ENCODE peak calls at places on chromosomes 1 and 21, in four cellular contexts. One of them, this sample, is unnamed. For H3K27me3, the result is how much of the 10 kb centered on the place peaks cover.

GRCh38 chr1:175137369-175137768 is 55.2 kb downstream of the KIAA0040 start:
- DNase-seq in CD8-positive, alpha-beta T cell: no peak
- DNase-seq in PC-9: no peak
- DNase-seq in left lung: no peak
- DNase-seq in this sample: no peak

GRCh38 chr21:27339902-27340301 is 373.0 kb upstream of the ADAMTS5 start:
- DNase-seq in CD8-positive, alpha-beta T cell: no peak
- DNase-seq in PC-9: no peak
- DNase-seq in left lung: no peak
- DNase-seq in this sample: no peak

GRCh38 chr1:227416156-227416865 is 98.0 kb upstream of the CDC42BPA start:
- DNase-seq in CD8-positive, alpha-beta T cell: no peak
- DNase-seq in PC-9: no peak
- DNase-seq in left lung: no peak
- DNase-seq in this sample: no peak

GRCh38 chr1:245444181-245444580 is 289.4 kb downstream of the KIF26B start:
- DNase-seq in left lung: no peak
- DNase-seq in PC-9: no peak
- DNase-seq in CD8-positive, alpha-beta T cell: no peak
- DNase-seq in this sample: no peak

GRCh38 chr21:32817206-32817605 is 45.7 kb upstream of the PAXBP1 start:
- DNase-seq in left lung: no peak
- DNase-seq in CD8-positive, alpha-beta T cell: no peak
- DNase-seq in PC-9: no peak
- DNase-seq in this sample: no peak

GRCh38 chr21:39208624-39209333 is 25.5 kb upstream of the PSMG1 start:
- DNase-seq in CD8-positive, alpha-beta T cell: no peak
- DNase-seq in PC-9: no peak
- DNase-seq in left lung: no peak
- DNase-seq in this sample: no peak

GRCh38 chr21:28447453-28447852 is 545.2 kb downstream of the LTN1 start:
- DNase-seq in CD8-positive, alpha-beta T cell: no peak
- DNase-seq in PC-9: no peak
- DNase-seq in left lung: no peak
- DNase-seq in this sample: no peak

GRCh38 chr21:36803801-36804452 is 105.0 kb downstream of the SIM2 start:
- DNase-seq in PC-9: no peak
- DNase-seq in left lung: no peak
- DNase-seq in CD8-positive, alpha-beta T cell: no peak
- DNase-seq in this sample: no peak

GRCh38 chr21:33844104-33844889 is 71.3 kb downstream of the ATP5PO start:
- DNase-seq in PC-9: no peak
- DNase-seq in left lung: no peak
- DNase-seq in CD8-positive, alpha-beta T cell: no peak
- DNase-seq in this sample: no peak

GRCh38 chr1:3141836-3142235 is 72.8 kb downstream of the PRDM16 start:
- DNase-seq in left lung: no peak
- DNase-seq in PC-9: no peak
- DNase-seq in CD8-positive, alpha-beta T cell: no peak
- DNase-seq in this sample: no peak
- H3K27me3 ChIP-seq in left lung: half or more
- H3K27me3 ChIP-seq in PC-9: half or more
- H3K27me3 ChIP-seq in CD8-positive, alpha-beta T cell: under half
- H3K27me3 ChIP-seq in this sample: under half

DNA sequence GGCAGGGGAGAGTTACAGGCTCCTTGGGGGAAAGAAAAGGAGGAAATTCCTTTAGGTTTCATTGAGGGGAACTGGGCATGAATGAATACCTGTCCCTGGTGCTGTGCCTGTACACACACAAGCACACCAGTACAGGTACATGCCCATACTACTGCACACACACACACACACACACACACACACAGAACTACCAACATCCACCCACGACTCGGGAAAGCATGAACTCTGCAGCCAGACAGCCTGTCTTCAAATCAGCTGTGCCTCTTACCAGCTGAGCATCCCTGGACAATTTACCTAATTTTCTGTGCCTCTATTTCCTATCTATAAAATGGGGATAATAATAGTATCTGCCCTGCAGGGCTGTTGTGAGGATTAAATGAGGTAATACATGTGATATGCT is 7.2 kb upstream of the GRIK3 start:
- DNase-seq in CD8-positive, alpha-beta T cell: no peak
- DNase-seq in PC-9: no peak
- DNase-seq in left lung: no peak
- DNase-seq in this sample: no peak
- H3K27me3 ChIP-seq in CD8-positive, alpha-beta T cell: under half
- H3K27me3 ChIP-seq in PC-9: under half
- H3K27me3 ChIP-seq in left lung: half or more
- H3K27me3 ChIP-seq in this sample: under half

GRCh38 chr1:2950926-2951305 is 70.4 kb upstream of the ACTRT2 start:
- DNase-seq in PC-9: no peak
- DNase-seq in left lung: no peak
- DNase-seq in CD8-positive, alpha-beta T cell: no peak
- DNase-seq in this sample: no peak

GRCh38 chr1:2948001-2948750 is 73.1 kb upstream of the ACTRT2 start:
- DNase-seq in PC-9: no peak
- DNase-seq in left lung: no peak
- DNase-seq in CD8-positive, alpha-beta T cell: no peak
- DNase-seq in this sample: no peak

GRCh38 chr1:2951856-2952255 is 69.4 kb upstream of the ACTRT2 start:
- DNase-seq in PC-9: no peak
- DNase-seq in CD8-positive, alpha-beta T cell: no peak
- DNase-seq in left lung: no peak
- DNase-seq in this sample: no peak

GRCh38 chr1:2948751-2949680 is 72.3 kb upstream of the ACTRT2 start:
- DNase-seq in PC-9: no peak
- DNase-seq in left lung: no peak
- DNase-seq in CD8-positive, alpha-beta T cell: no peak
- DNase-seq in this sample: no peak

GRCh38 chr1:2949966-2950925 is 71.0 kb upstream of the ACTRT2 start:
- DNase-seq in PC-9: no peak
- DNase-seq in left lung: no peak
- DNase-seq in CD8-positive, alpha-beta T cell: no peak
- DNase-seq in this sample: no peak
- H3K27me3 ChIP-seq in PC-9: half or more
- H3K27me3 ChIP-seq in left lung: half or more
- H3K27me3 ChIP-seq in CD8-positive, alpha-beta T cell: under half
- H3K27me3 ChIP-seq in this sample: under half

DNA sequence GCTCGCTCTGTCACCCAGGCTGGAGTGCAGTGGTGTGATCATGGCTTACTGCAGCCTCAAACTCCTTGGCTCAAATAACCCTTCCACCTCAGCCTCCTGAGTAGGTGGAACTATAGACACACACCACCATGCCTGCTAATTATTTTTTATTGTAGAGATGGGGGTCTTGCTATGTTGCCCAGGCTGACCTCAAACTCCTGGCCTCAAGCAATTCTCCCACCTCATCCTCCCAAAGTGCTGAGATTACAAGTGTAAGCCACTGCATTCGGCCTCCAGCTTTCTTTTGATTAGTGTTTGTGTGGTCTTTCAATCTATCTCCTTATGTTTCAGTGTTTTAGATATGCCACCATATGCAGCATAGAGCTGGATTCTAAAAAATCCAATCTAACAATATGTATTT is 19.9 kb upstream of the CSF3R start:
- DNase-seq in CD8-positive, alpha-beta T cell: no peak
- DNase-seq in left lung: no peak
- DNase-seq in PC-9: no peak
- DNase-seq in this sample: no peak
- H3K27me3 ChIP-seq in CD8-positive, alpha-beta T cell: under half
- H3K27me3 ChIP-seq in left lung: under half
- H3K27me3 ChIP-seq in PC-9: under half
- H3K27me3 ChIP-seq in this sample: under half

DNA sequence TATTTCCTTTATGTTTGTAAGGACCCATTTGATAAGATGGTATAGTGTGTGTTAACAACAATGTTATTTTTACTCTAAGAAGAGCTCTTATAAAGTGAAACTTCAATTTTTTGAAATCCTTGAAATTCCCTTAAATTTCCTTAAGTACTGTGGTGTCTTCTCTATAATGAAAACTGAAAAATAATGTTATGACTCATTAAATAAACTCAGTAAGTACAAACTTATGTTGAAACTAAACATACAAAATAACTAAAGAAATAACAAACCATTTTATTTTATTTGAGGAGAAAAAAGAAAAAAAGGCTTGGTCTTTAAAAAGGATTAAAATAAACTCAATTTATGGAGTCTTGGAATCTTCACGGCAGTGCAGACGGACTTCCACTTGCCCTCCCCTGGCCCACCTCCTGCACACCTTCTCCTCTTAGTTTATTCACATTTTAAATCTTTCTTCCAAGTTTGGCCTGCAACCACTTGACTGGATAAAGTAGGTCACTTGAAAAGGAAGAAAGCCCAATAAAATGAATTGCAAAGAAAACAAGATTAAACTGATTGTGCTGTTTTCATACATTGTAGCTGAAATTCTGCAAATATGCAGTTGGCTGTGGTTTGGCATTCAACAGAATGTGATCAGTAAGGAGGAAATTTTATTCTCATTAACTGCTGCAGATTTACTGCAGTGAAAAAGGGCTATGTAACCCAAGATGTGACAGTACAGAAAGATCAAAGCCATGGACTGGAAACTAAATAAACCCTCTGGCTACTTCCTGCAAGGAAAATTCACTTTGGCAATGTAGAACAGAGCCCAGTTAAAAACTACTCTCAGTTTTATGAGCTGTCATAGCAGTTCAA is 48.5 kb upstream of the SCYL3 start:
- DNase-seq in left lung: no peak
- DNase-seq in CD8-positive, alpha-beta T cell: no peak
- DNase-seq in PC-9: peak
- DNase-seq in this sample: no peak
- H3K27me3 ChIP-seq in left lung: under half
- H3K27me3 ChIP-seq in CD8-positive, alpha-beta T cell: under half
- H3K27me3 ChIP-seq in PC-9: under half
- H3K27me3 ChIP-seq in this sample: under half

DNA sequence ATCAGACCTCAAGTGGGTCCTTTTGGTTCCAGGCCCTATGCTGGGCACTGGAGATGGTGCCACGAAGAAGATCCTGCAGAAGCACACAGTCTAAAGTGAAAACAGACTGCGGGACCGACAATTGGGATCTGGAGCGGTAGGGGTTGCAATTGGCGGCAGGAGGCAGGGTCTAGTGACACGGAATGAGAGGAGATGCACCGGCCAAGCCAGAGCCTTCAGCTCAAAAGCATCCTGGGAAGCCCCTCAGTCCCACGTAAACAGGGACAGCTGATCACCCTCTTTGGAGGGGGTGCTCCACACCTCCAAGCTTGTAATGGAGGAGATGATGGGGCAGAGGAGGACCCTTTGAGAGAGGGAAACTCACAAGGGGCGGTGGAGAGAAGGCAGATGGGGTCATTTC is 56.2 kb downstream of the KLHDC7A start:
- DNase-seq in CD8-positive, alpha-beta T cell: no peak
- DNase-seq in left lung: no peak
- DNase-seq in PC-9: no peak
- DNase-seq in this sample: no peak
- H3K27me3 ChIP-seq in CD8-positive, alpha-beta T cell: under half
- H3K27me3 ChIP-seq in left lung: under half
- H3K27me3 ChIP-seq in PC-9: half or more
- H3K27me3 ChIP-seq in this sample: under half

GRCh38 chr21:42680429-42680828 is 27.0 kb downstream of the PDE9A start:
- DNase-seq in PC-9: no peak
- DNase-seq in left lung: no peak
- DNase-seq in CD8-positive, alpha-beta T cell: no peak
- DNase-seq in this sample: no peak
- H3K27me3 ChIP-seq in PC-9: under half
- H3K27me3 ChIP-seq in left lung: under half
- H3K27me3 ChIP-seq in CD8-positive, alpha-beta T cell: under half
- H3K27me3 ChIP-seq in this sample: under half